ENCODE peak calls at places on chromosome 2, in nine cellular contexts. H, O, Z, A, B, F, G, V and M are unnamed samples.

GRCh38 chr2:177573120-177573519 is 180.5 kb downstream of the AGPS start:
- DNase-seq in H (no peak), O (no peak), Z (no peak), A (no peak), B (no peak), F (no peak), G (no peak), V (peak; percentile 22), M (no peak)

GRCh38 chr2:64685430-64685829 is 31.7 kb upstream of the SERTAD2 start:
- DNase-seq in H (no peak), O (no peak), Z (no peak), A (no peak), B (no peak), F (no peak), G (no peak), V (peak; percentile 68), M (no peak)

GRCh38 chr2:148048475-148049221 is 27.8 kb downstream of the MBD5 start:
- DNase-seq in H (no peak), O (no peak), Z (no peak), A (no peak), B (no peak), F (no peak), G (no peak), V (peak; percentile 52), M (no peak)

GRCh38 chr2:73947412-73948018 is 20.8 kb downstream of the DGUOK start:
- DNase-seq in H (no peak), O (no peak), Z (no peak), A (no peak), B (no peak), F (no peak), G (no peak), V (no peak), M (no peak)

GRCh38 chr2:237290249-237290648 is 123.7 kb downstream of the COL6A3 start:
- DNase-seq in H (no peak), O (no peak), Z (peak; percentile 92), A (no peak), B (no peak), F (no peak), G (no peak), V (peak; percentile 86), M (no peak)

GRCh38 chr2:167990062-167990461 is 257.3 kb downstream of the STK39 start:
- DNase-seq in H (no peak), O (no peak), Z (no peak), A (no peak), B (no peak), F (no peak), G (no peak), V (no peak), M (no peak)

GRCh38 chr2:202044777-202045176 is 11.1 kb downstream of the FZD7 start:
- DNase-seq in H (no peak), O (no peak), Z (no peak), A (no peak), B (no peak), F (no peak), G (no peak), V (no peak), M (no peak)

GRCh38 chr2:241094172-241094571 is 7.9 kb downstream of the MTERF4 start:
- DNase-seq in H (no peak), O (no peak), Z (no peak), A (no peak), B (no peak), F (no peak), G (no peak), V (no peak), M (no peak)

GRCh38 chr2:119248311-119248710 is 24.7 kb downstream of the STEAP3 start:
- DNase-seq in H (peak; percentile 50), O (no peak), Z (peak; percentile 49), A (no peak), B (no peak), F (no peak), G (peak; percentile 68), V (peak; percentile 40), M (no peak)